ENCODE peak calls at places on chromosome 13, in eight cellular contexts. V, L, T, I, H, R, K and J are unnamed samples.

GRCh38 chr13:70714993-70715392 is 606.7 kb upstream of the KLHL1 start:
- DNase-seq in V (no peak), H (no peak), K (no peak), R (no peak), I (no peak), L (no peak), T (no peak), J (no peak)

GRCh38 chr13:113774177-113775107 is 15.4 kb downstream of the TMEM255B start:
- DNase-seq in R (no peak), I (no peak), L (peak), V (peak), T (peak), H (no peak), K (no peak), J (no peak)

GRCh38 chr13:77902319-77902963 is 16.2 kb downstream of the EDNRB start:
- DNase-seq in T (no peak), H (no peak), R (no peak), K (no peak), I (no peak), L (no peak), V (no peak), J (no peak)

GRCh38 chr13:114134944-114135610 is 2.7 kb upstream of the RASA3 start:
- DNase-seq in V (no peak), H (no peak), R (no peak), T (no peak), K (no peak), L (no peak), I (no peak), J (no peak)

GRCh38 chr13:52786747-52787146 is 47.1 kb upstream of the CNMD start:
- DNase-seq in L (no peak), T (no peak), K (no peak), H (no peak), R (no peak), V (no peak), I (no peak), J (no peak)

GRCh38 chr13:24128112-24128511 is 32.4 kb upstream of the SPATA13 start:
- DNase-seq in T (no peak), L (no peak), R (no peak), I (no peak), V (no peak), K (no peak), H (no peak), J (no peak)

GRCh38 chr13:84296386-84296785 is 414.1 kb upstream of the SLITRK1 start:
- DNase-seq in I (no peak), H (no peak), K (no peak), V (no peak), R (no peak), L (no peak), T (no peak), J (no peak)

GRCh38 chr13:65154661-65155447 is 2075.3 kb downstream of the PCDH9 start:
- DNase-seq in L (no peak), K (no peak), H (no peak), V (no peak), T (no peak), R (no peak), I (no peak), J (no peak)

GRCh38 chr13:72132065-72132464 is 265.1 kb upstream of the DACH1 start:
- DNase-seq in V (no peak), R (no peak), H (no peak), T (no peak), I (no peak), K (no peak), L (no peak), J (no peak)

GRCh38 chr13:22821589-22821988 is 359.2 kb upstream of the SGCG start:
- DNase-seq in I (no peak), L (no peak), K (no peak), R (no peak), H (no peak), T (no peak), V (no peak), J (no peak)

GRCh38 chr13:51065372-51066090 is 45.5 kb downstream of the C13orf42 start:
- DNase-seq in R (no peak), L (no peak), H (no peak), V (no peak), K (no peak), T (no peak), I (no peak), J (no peak)

GRCh38 chr13:95710313-95710712 is 33.4 kb downstream of the DNAJC3 start:
- DNase-seq in V (peak), T (peak), K (no peak), I (no peak), R (no peak), H (no peak), L (no peak), J (no peak)

GRCh38 chr13:113187263-113187669 is 21.2 kb downstream of the PCID2 start:
- DNase-seq in H (peak), R (peak), L (peak), T (peak), V (peak), I (no peak), K (peak), J (peak)

GRCh38 chr13:51027644-51028043 is 83.4 kb downstream of the C13orf42 start:
- DNase-seq in T (no peak), L (no peak), K (no peak), R (no peak), I (no peak), V (no peak), H (no peak), J (no peak)

GRCh38 chr13:41407380-41407779 is 50.0 kb upstream of the RGCC start:
- DNase-seq in L (no peak), R (no peak), I (no peak), T (peak), H (no peak), K (no peak), V (peak), J (no peak)

GRCh38 chr13:45105895-45106294 is 14.4 kb upstream of the GTF2F2 start:
- DNase-seq in V (peak), K (no peak), H (no peak), L (no peak), R (no peak), T (peak), I (no peak), J (no peak)

GRCh38 chr13:27283906-27284523 is 13.4 kb downstream of the RASL11A start:
- DNase-seq in V (peak), H (no peak), T (no peak), I (no peak), L (peak), R (no peak), K (no peak), J (no peak)

DNA sequence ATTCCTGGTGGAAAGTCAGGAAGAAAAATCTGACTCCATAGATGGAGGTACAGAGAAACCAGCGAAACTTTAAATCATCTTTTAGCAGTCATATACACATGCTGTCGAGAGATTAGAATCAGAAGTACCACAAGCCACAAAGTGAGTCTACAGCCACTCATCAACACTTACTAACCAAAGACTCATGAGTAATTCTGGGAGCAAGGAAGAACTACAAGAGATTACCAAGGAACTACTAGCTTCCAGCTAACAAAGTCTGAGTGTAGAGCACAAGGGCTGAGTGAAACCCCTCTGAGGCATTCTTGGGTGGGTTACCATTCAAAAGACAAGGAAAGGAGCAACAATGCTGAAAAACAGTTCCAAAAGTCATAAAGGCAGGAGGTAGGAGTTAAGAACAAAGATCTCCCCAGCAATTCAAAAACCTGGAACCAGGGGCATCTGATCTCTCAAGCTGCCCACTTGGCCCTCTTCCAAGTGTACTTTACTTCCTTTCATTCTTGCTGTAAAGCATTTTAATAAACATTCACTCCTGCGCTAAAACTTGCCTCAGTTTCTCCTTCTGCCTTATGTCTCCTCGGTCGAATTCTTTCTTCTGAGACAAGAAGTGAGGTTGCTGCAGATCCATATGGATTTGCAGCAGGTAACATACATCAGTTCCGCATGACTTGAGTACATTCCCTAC is 13.0 kb downstream of the RBM26 start:
- DNase-seq in R (no peak), K (no peak), L (no peak), T (peak), V (peak), I (no peak), H (no peak), J (no peak)
- H3K4me3 ChIP-seq in R (no peak), K (no peak), L (no peak), T (no peak), V (no peak), I (no peak), H (no peak), J (no peak)

DNA sequence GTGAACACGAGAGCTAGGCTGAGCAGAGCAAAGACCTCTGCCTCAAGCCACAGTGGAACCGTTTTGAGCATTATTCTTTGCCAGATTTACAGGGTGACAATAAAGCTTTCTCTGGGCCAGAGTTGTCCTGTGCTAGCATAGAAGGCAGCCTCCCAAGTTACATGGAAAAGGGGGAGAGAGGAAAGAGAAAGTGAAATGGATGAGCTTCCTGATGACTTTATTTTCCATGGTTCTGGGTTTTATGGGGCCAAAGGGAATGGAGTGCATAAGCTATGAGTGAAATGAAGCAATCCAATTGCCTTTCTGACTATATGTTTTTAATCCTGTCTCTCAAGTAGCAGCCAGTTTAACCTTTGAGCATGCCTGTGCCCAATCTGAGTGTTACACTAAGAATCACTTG is 428.4 kb downstream of the COG6 start:
- DNase-seq in T (no peak), R (no peak), L (no peak), V (no peak), I (no peak), K (no peak), H (no peak), J (no peak)
- TF ChIP-seq CTCF in T (no peak), R (no peak), L (no peak), V (no peak), I (no peak), K (no peak), H (no peak), J (no peak)

DNA sequence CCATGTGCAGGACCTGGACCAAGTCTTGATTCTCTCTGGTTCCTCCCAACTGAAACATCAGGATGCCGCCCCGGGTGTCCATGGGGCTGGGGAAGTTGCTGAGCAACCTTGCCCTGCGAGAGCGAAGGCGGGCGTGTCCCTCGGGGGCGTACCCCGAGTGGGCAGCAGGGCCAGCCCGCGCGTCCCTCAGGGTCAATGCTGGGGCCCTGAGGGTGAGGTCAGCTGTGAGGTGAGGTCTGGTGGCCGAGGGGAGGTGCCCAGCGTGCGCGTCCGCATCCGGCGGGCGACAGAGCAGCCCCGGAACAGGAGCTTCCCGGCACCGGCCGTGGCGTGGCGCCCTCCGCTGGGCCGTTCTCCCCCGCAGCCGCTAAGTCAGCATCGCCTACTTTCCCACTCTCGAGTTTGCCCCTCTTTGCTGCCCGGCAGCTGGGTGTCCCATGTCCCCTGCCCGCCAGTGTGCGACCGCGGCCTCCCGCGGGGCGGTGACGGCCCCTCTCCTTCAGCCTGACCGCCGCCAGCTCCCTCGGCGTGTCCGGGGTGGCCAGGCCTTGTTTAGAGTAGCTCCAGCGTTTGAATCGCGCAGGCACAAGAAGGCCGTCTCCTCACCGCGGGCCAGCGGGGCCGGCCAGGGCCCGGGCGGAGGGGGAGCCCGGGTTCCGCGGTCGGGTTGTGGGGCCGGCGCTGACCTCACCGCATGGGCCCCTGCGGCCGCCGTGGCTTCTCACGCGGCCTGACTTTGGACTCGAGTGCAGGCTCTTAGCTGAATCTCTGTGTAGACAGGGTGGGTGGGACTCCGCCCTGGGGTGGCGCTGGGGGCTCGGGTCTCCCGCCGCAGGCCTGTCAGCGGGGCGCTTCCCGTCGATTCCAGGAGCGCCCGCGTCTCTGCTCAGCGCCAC is 33.0 kb downstream of the GJA3 start:
- DNase-seq in K (peak), T (peak), H (peak), V (peak), L (peak), R (peak), I (peak), J (no peak)
- H3K4me3 ChIP-seq in K (peak), T (peak), H (peak), V (peak), L (peak), R (peak), I (peak), J (peak)

GRCh38 chr13:85588359-85588758 is 210.9 kb downstream of the SLITRK6 start:
- DNase-seq in R (no peak), H (no peak), V (no peak), L (no peak), I (no peak), T (no peak), K (no peak), J (no peak)

GRCh38 chr13:85586856-85587255 is 212.4 kb downstream of the SLITRK6 start:
- DNase-seq in H (no peak), L (no peak), T (no peak), I (no peak), K (no peak), V (no peak), R (no peak), J (no peak)

GRCh38 chr13:85586422-85586831 is 212.8 kb downstream of the SLITRK6 start:
- DNase-seq in T (peak), R (no peak), L (no peak), K (no peak), V (peak), H (no peak), I (no peak), J (peak)

GRCh38 chr13:85582890-85583289 is 216.3 kb downstream of the SLITRK6 start:
- DNase-seq in V (peak), R (no peak), H (no peak), I (no peak), T (peak), L (no peak), K (no peak), J (no peak)
- TF ChIP-seq CTCF in V (no peak), R (no peak), H (no peak), I (no peak), T (no peak), L (no peak), K (no peak), J (no peak)

DNA sequence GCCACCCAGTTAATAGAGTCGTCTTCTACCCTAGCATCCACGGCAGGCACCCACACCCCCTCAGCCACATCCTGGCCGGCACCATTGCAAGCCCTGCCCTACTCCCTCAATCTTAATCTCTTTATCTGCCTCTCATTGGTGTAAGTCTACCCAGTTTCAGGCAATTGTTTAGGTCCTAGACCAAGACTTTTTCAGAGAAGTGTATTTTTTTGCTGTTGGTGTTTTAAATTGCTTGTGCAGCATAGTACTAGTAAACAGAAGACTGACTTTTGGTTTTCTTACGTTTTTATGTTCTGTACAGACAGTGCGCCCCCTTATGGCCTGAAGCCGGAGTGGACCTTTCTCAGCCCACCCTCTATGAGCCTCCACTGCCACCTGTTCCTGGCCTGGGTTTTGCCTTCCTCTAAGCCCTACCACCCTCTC is 2.3 kb upstream of the LCP1 start:
- DNase-seq in L (peak), R (no peak), T (no peak), V (peak), H (peak), K (no peak), I (peak), J (no peak)
- H3K4me3 ChIP-seq in L (no peak), R (no peak), T (no peak), V (no peak), H (no peak), K (no peak), I (no peak), J (no peak)

GRCh38 chr13:73262862-73263627 is 204.2 kb downstream of the KLF5 start:
- DNase-seq in H (no peak), K (no peak), T (no peak), V (no peak), R (no peak), L (no peak), I (no peak), J (no peak)
- TF ChIP-seq CTCF in H (no peak), K (no peak), T (no peak), V (no peak), R (no peak), L (no peak), I (no peak), J (no peak)

GRCh38 chr13:39490136-39490535 is 112.9 kb downstream of the LHFPL6 start:
- DNase-seq in T (no peak), K (no peak), H (no peak), I (peak), R (no peak), L (no peak), V (no peak), J (no peak)
- H3K4me3 ChIP-seq in T (no peak), K (no peak), H (no peak), I (no peak), R (no peak), L (no peak), V (no peak), J (no peak)